ENCODE peak calls at places on chromosomes 4 and X, in seven cellular contexts. One of them, this sample, is unnamed.
A peak's percentile ranks its signal among the peaks of the same experiment; 100 is the strongest.

GRCh38 chrX:130594453-130594916 is 192.7 kb downstream of the RBMX2 start:
- DNase-seq in cerebellum: no peak
- DNase-seq in GM06990: no peak
- DNase-seq in ovary: no peak
- DNase-seq in naive B cell: no peak
- DNase-seq in heart right ventricle: no peak
- DNase-seq in GM19239: no peak
- DNase-seq in this sample: peak; percentile 14

GRCh38 chr4:109969909-109970308 is 57.2 kb downstream of the EGF start:
- DNase-seq in heart right ventricle: no peak
- DNase-seq in naive B cell: no peak
- DNase-seq in GM19239: no peak
- DNase-seq in GM06990: no peak
- DNase-seq in ovary: no peak
- DNase-seq in cerebellum: no peak
- DNase-seq in this sample: no peak

GRCh38 chr4:2442175-2442993 is 23.6 kb downstream of the CFAP99 start:
- DNase-seq in cerebellum: no peak
- DNase-seq in GM06990: no peak
- DNase-seq in ovary: no peak
- DNase-seq in heart right ventricle: no peak
- DNase-seq in naive B cell: no peak
- DNase-seq in GM19239: no peak
- DNase-seq in this sample: no peak

GRCh38 chr4:110193822-110194761 is 4.3 kb downstream of the ELOVL6 start:
- DNase-seq in GM19239: peak; percentile 57
- DNase-seq in ovary: peak; percentile 44
- DNase-seq in cerebellum: peak; percentile 74
- DNase-seq in naive B cell: peak; percentile 64
- DNase-seq in GM06990: peak; percentile 43
- DNase-seq in heart right ventricle: peak; percentile 35
- DNase-seq in this sample: peak; percentile 80

GRCh38 chr4:20844311-20844710 is 144.1 kb downstream of the PACRGL start:
- DNase-seq in cerebellum: no peak
- DNase-seq in ovary: no peak
- DNase-seq in naive B cell: no peak
- DNase-seq in heart right ventricle: no peak
- DNase-seq in GM19239: no peak
- DNase-seq in GM06990: no peak
- DNase-seq in this sample: no peak

GRCh38 chr4:112973897-112974296 is 75.6 kb upstream of the ANK2 start:
- DNase-seq in naive B cell: no peak
- DNase-seq in cerebellum: no peak
- DNase-seq in ovary: no peak
- DNase-seq in GM19239: no peak
- DNase-seq in heart right ventricle: no peak
- DNase-seq in GM06990: no peak
- DNase-seq in this sample: no peak

GRCh38 chr4:24644983-24645764 is 60.8 kb upstream of the DHX15 start:
- DNase-seq in heart right ventricle: no peak
- DNase-seq in ovary: no peak
- DNase-seq in GM06990: no peak
- DNase-seq in cerebellum: no peak
- DNase-seq in naive B cell: no peak
- DNase-seq in GM19239: no peak
- DNase-seq in this sample: no peak

GRCh38 chrX:13985697-13986435 is 43.8 kb downstream of the GEMIN8 start:
- DNase-seq in ovary: no peak
- DNase-seq in GM19239: no peak
- DNase-seq in heart right ventricle: no peak
- DNase-seq in naive B cell: no peak
- DNase-seq in GM06990: peak; percentile 9
- DNase-seq in cerebellum: no peak
- DNase-seq in this sample: no peak

GRCh38 chr4:54392459-54392858 is 163.4 kb downstream of the PDGFRA start:
- DNase-seq in cerebellum: no peak
- DNase-seq in ovary: no peak
- DNase-seq in heart right ventricle: no peak
- DNase-seq in GM19239: no peak
- DNase-seq in naive B cell: no peak
- DNase-seq in GM06990: no peak
- DNase-seq in this sample: no peak

GRCh38 chrX:39652336-39652735 is 445.4 kb downstream of the BCOR start:
- DNase-seq in GM19239: peak; percentile 9
- DNase-seq in ovary: no peak
- DNase-seq in cerebellum: no peak
- DNase-seq in GM06990: no peak
- DNase-seq in heart right ventricle: no peak
- DNase-seq in naive B cell: peak; percentile 7
- DNase-seq in this sample: no peak

GRCh38 chrX:73214366-73215094 is at the start of gene NAP1L2:
- DNase-seq in GM19239: no peak
- DNase-seq in heart right ventricle: peak; percentile 12
- DNase-seq in ovary: peak; percentile 60
- DNase-seq in naive B cell: no peak
- DNase-seq in cerebellum: peak; percentile 74
- DNase-seq in GM06990: peak; percentile 11
- DNase-seq in this sample: no peak

GRCh38 chrX:115499112-115499805 is 61.7 kb upstream of the PLS3 start:
- DNase-seq in naive B cell: no peak
- DNase-seq in GM19239: no peak
- DNase-seq in GM06990: no peak
- DNase-seq in ovary: no peak
- DNase-seq in cerebellum: no peak
- DNase-seq in heart right ventricle: no peak
- DNase-seq in this sample: no peak

GRCh38 chr4:76803522-76803921 is 94.4 kb downstream of the SOWAHB start:
- DNase-seq in GM06990: no peak
- DNase-seq in heart right ventricle: no peak
- DNase-seq in naive B cell: no peak
- DNase-seq in ovary: peak; percentile 63
- DNase-seq in GM19239: no peak
- DNase-seq in cerebellum: no peak
- DNase-seq in this sample: no peak

GRCh38 chr4:75015627-75016026 is 82.7 kb downstream of the PARM1 start:
- DNase-seq in cerebellum: no peak
- DNase-seq in GM06990: no peak
- DNase-seq in ovary: no peak
- DNase-seq in heart right ventricle: peak; percentile 53
- DNase-seq in GM19239: no peak
- DNase-seq in naive B cell: no peak
- DNase-seq in this sample: no peak

GRCh38 chrX:101658661-101659477 is 781 bp downstream of the ARMCX2 start:
- DNase-seq in ovary: peak; percentile 76
- DNase-seq in GM06990: peak; percentile 18
- DNase-seq in naive B cell: peak; percentile 7
- DNase-seq in heart right ventricle: peak; percentile 71
- DNase-seq in GM19239: peak; percentile 28
- DNase-seq in cerebellum: peak; percentile 69
- DNase-seq in this sample: no peak

GRCh38 chr4:609400-610050 is 15.8 kb upstream of the PDE6B start:
- DNase-seq in GM19239: no peak
- DNase-seq in GM06990: no peak
- DNase-seq in ovary: no peak
- DNase-seq in heart right ventricle: no peak
- DNase-seq in cerebellum: no peak
- DNase-seq in naive B cell: no peak
- DNase-seq in this sample: no peak

GRCh38 chr4:99868126-99868596 is 26.1 kb downstream of the LAMTOR3 start:
- DNase-seq in GM06990: no peak
- DNase-seq in ovary: no peak
- DNase-seq in GM19239: no peak
- DNase-seq in heart right ventricle: no peak
- DNase-seq in cerebellum: no peak
- DNase-seq in naive B cell: no peak
- DNase-seq in this sample: no peak

GRCh38 chr4:145484240-145484846 is 2.7 kb downstream of the SMAD1 start:
- DNase-seq in heart right ventricle: no peak
- DNase-seq in GM19239: no peak
- DNase-seq in ovary: no peak
- DNase-seq in naive B cell: no peak
- DNase-seq in GM06990: no peak
- DNase-seq in cerebellum: no peak
- DNase-seq in this sample: no peak

GRCh38 chr4:55887594-55887993 is 34.1 kb downstream of the EXOC1 start:
- DNase-seq in GM06990: no peak
- DNase-seq in heart right ventricle: no peak
- DNase-seq in cerebellum: no peak
- DNase-seq in naive B cell: no peak
- DNase-seq in ovary: no peak
- DNase-seq in GM19239: no peak
- DNase-seq in this sample: no peak

GRCh38 chr4:2712261-2712842 is 43.8 kb downstream of the TNIP2 start:
- DNase-seq in cerebellum: no peak
- DNase-seq in GM06990: no peak
- DNase-seq in ovary: no peak
- DNase-seq in heart right ventricle: no peak
- DNase-seq in naive B cell: no peak
- DNase-seq in GM19239: no peak
- DNase-seq in this sample: no peak

GRCh38 chr4:23728393-23728792 is 161.5 kb downstream of the PPARGC1A start:
- DNase-seq in heart right ventricle: no peak
- DNase-seq in GM06990: no peak
- DNase-seq in GM19239: no peak
- DNase-seq in cerebellum: no peak
- DNase-seq in naive B cell: no peak
- DNase-seq in ovary: no peak
- DNase-seq in this sample: no peak

GRCh38 chr4:53321151-53321987 is 44.5 kb downstream of the SCFD2 start:
- DNase-seq in naive B cell: no peak
- DNase-seq in ovary: no peak
- DNase-seq in GM06990: no peak
- DNase-seq in GM19239: no peak
- DNase-seq in cerebellum: no peak
- DNase-seq in heart right ventricle: no peak
- DNase-seq in this sample: no peak

GRCh38 chr4:3365326-3365725 is 72.5 kb downstream of the RGS12 start:
- DNase-seq in ovary: no peak
- DNase-seq in GM06990: no peak
- DNase-seq in GM19239: no peak
- DNase-seq in cerebellum: no peak
- DNase-seq in naive B cell: no peak
- DNase-seq in heart right ventricle: no peak
- DNase-seq in this sample: no peak

GRCh38 chr4:65668201-65669007 is 1.9 kb downstream of the EPHA5 start:
- DNase-seq in GM06990: no peak
- DNase-seq in GM19239: no peak
- DNase-seq in heart right ventricle: no peak
- DNase-seq in ovary: peak; percentile 59
- DNase-seq in naive B cell: no peak
- DNase-seq in cerebellum: no peak
- DNase-seq in this sample: no peak

GRCh38 chr4:113919145-113919544 is 60.3 kb downstream of the ARSJ start:
- DNase-seq in GM19239: no peak
- DNase-seq in naive B cell: no peak
- DNase-seq in GM06990: no peak
- DNase-seq in cerebellum: no peak
- DNase-seq in ovary: no peak
- DNase-seq in heart right ventricle: no peak
- DNase-seq in this sample: no peak

GRCh38 chrX:72038016-72038415 is 93.7 kb downstream of the RTL5 start:
- DNase-seq in cerebellum: no peak
- DNase-seq in naive B cell: no peak
- DNase-seq in ovary: no peak
- DNase-seq in GM19239: no peak
- DNase-seq in GM06990: no peak
- DNase-seq in heart right ventricle: no peak
- DNase-seq in this sample: no peak

GRCh38 chr4:11232004-11232403 is 196.7 kb downstream of the HS3ST1 start:
- DNase-seq in cerebellum: no peak
- DNase-seq in heart right ventricle: no peak
- DNase-seq in ovary: no peak
- DNase-seq in GM19239: no peak
- DNase-seq in naive B cell: no peak
- DNase-seq in GM06990: no peak
- DNase-seq in this sample: no peak

GRCh38 chrX:41148553-41148952 is 63.3 kb downstream of the USP9X start:
- DNase-seq in GM06990: no peak
- DNase-seq in naive B cell: no peak
- DNase-seq in cerebellum: no peak
- DNase-seq in GM19239: no peak
- DNase-seq in ovary: no peak
- DNase-seq in heart right ventricle: no peak
- DNase-seq in this sample: no peak

GRCh38 chrX:66602381-66602938 is 36.4 kb downstream of the EDA2R start:
- DNase-seq in heart right ventricle: no peak
- DNase-seq in ovary: no peak
- DNase-seq in naive B cell: no peak
- DNase-seq in GM19239: no peak
- DNase-seq in GM06990: no peak
- DNase-seq in cerebellum: no peak
- DNase-seq in this sample: no peak

GRCh38 chr4:40255722-40256281 is 59.0 kb downstream of the RHOH start:
- DNase-seq in GM19239: no peak
- DNase-seq in cerebellum: no peak
- DNase-seq in naive B cell: no peak
- DNase-seq in ovary: no peak
- DNase-seq in GM06990: no peak
- DNase-seq in heart right ventricle: no peak
- DNase-seq in this sample: no peak